ENCODE peak calls at places on chromosome 15, in eight cellular contexts. S is psoas muscle; U is endodermal cell; Q is tibial artery; B is CD4-positive, alpha-beta memory T cell; K is fibroblast of lung; N is lower lobe of right lung; W is K562. P is an unnamed sample.

GRCh38 chr15:28113426-28114113 is 14.5 kb upstream of the OCA2 start:
- DNase-seq in U (peak), S (no peak), Q (no peak), N (no peak), K (no peak), W (no peak), B (no peak), P (no peak)

GRCh38 chr15:100596792-100597191 is 5.2 kb downstream of the LINS1 start:
- DNase-seq in W (peak), S (no peak), U (no peak), Q (no peak), N (peak), K (no peak), B (peak), P (peak)

GRCh38 chr15:101597360-101597928 is 54.7 kb downstream of the TM2D3 start:
- DNase-seq in B (no peak), S (no peak), Q (no peak), N (no peak), K (no peak), W (no peak), U (no peak), P (no peak)

GRCh38 chr15:80581976-80582375 is 113.1 kb upstream of the ABHD17C start:
- DNase-seq in U (peak), B (no peak), Q (no peak), W (no peak), K (no peak), S (no peak), N (no peak), P (no peak)

GRCh38 chr15:83943849-83944404 is 290.0 kb downstream of the ADAMTSL3 start:
- DNase-seq in B (no peak), U (no peak), W (no peak), K (peak), N (no peak), Q (no peak), S (no peak), P (no peak)

GRCh38 chr15:54045397-54045796 is 67.2 kb downstream of the UNC13C start:
- DNase-seq in S (no peak), W (no peak), N (no peak), Q (no peak), K (no peak), B (no peak), U (no peak), P (no peak)

GRCh38 chr15:72319360-72319984 is 485 bp downstream of the CELF6 start:
- DNase-seq in S (peak), B (peak), N (peak), W (no peak), K (peak), U (peak), Q (peak), P (peak)

GRCh38 chr15:82313446-82313845 is 35.8 kb downstream of the GOLGA6L10 start:
- DNase-seq in U (no peak), Q (peak), K (no peak), N (no peak), S (no peak), B (no peak), W (no peak), P (no peak)

GRCh38 chr15:90075420-90076289 is 26.6 kb downstream of the IDH2 start:
- DNase-seq in K (no peak), Q (no peak), U (peak), S (no peak), B (no peak), W (no peak), N (no peak), P (no peak)

GRCh38 chr15:51203797-51204196 is 109.1 kb upstream of the TNFAIP8L3 start:
- DNase-seq in W (no peak), N (no peak), S (no peak), U (no peak), Q (no peak), B (no peak), K (peak), P (no peak)

DNA sequence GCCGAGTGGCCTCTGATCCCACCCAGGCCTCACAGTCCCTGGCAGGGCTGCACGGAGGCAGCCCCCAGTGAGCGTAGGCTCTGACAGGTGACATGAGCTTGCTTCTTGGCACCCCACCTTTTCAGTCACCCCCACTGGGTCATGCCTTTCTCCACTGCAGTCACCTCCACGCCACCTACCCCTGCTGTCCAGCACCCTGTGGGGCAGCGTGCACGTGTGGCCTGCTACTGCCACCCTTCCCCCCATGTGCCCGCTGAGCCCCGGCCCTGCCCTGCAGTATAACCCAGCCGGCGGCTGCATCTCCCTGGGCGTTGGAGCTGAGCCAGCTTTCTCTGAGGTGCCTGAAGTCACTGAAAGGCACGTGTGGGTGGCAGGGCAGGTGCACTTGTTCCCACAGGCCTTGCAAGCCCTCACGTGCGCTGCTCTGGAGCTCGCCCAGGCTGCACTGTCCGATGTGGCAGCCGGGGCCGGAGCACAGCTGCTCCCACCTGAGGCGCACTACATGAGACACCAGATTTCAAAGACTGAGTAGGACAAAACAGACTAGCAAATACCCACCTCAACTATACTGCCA is 65.6 kb downstream of the NIPA2 start:
- DNase-seq in N (no peak), S (no peak), K (no peak), U (no peak), Q (no peak), B (no peak), W (no peak), P (no peak)
- H3K27ac ChIP-seq in N (no peak), S (no peak), K (no peak), U (no peak), Q (no peak), B (no peak), W (no peak), P (no peak)

DNA sequence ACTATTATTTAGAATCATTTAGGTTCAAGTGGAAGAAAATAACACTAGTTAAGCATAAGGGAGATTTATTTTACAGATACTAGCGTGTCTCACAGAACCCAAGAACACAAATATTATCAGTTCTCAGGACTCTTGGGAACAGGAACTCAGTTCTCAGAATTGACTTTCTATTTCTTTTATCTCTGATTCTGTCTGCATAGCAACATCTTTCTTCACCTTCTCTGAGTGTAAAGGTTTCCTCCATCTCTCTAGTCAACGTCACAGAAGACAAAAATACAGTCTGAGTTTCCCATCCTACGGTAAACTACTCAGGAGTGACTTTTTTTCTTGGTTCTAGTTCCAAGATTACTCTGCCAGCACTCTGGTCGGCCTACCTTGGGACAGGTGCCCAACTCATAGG is 220.0 kb downstream of the SV2B start:
- DNase-seq in U (no peak), S (no peak), K (no peak), N (no peak), B (no peak), Q (no peak), W (no peak), P (no peak)
- H3K27ac ChIP-seq in U (no peak), S (no peak), K (no peak), N (no peak), B (peak), Q (no peak), W (no peak), P (no peak)

GRCh38 chr15:94230886-94231727 is at the start of gene MCTP2:
- DNase-seq in U (peak), K (peak), W (no peak), B (peak), Q (peak), S (peak), N (peak), P (peak)

GRCh38 chr15:94229591-94230365 is 1.6 kb upstream of the MCTP2 start:
- DNase-seq in U (no peak), S (no peak), Q (no peak), W (no peak), K (no peak), B (peak), N (no peak), P (peak)

GRCh38 chr15:94232107-94232506 is 746 bp downstream of the MCTP2 start:
- DNase-seq in B (no peak), Q (no peak), N (no peak), K (no peak), W (no peak), U (no peak), S (no peak), P (no peak)

GRCh38 chr15:94230436-94230885 is 900 bp upstream of the MCTP2 start:
- DNase-seq in K (no peak), S (no peak), N (no peak), W (no peak), Q (no peak), U (no peak), B (no peak), P (no peak)

DNA sequence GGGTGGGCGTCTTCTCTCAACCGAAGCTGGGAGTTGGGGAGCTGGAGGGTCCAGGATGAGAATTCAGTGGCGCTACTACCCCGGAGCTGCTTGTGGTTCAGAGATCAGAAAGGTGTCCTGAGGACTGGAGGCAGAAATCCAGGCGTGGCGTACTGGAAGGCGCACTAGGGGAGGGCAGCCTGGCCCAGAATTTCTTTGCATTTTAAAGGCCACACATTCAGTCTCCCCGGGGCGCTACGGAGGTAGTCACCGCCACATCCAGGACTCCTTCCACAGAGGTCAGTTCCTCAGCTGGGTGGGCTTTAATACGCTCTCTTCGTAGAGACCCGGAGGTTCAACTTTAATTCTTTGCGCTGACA is 346 bp downstream of the MCTP2 start:
- DNase-seq in U (no peak), W (no peak), K (no peak), Q (no peak), N (no peak), S (no peak), B (no peak), P (peak)
- H3K27ac ChIP-seq in U (no peak), W (no peak), K (no peak), Q (no peak), N (peak), S (no peak), B (peak), P (no peak)

DNA sequence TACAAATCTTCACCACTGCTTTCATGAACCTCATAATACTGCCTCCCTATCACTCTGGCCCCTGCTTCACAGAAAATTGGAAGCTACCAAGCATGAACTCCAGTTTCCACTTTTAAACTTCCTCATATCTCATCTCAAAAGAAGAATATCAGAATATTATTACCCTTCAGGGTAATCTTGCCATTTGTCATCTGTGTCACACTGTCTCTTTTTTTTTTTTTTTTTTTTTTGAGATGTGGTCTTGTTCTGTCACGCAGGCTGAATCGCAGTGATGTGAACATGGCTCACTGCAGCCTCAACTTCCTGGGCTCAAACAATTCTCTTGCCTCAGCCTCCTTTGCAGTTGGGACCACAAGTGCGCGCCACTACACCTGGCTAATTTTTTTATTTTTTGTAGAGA is 80.4 kb upstream of the TCF12 start:
- DNase-seq in S (no peak), N (no peak), B (no peak), Q (no peak), K (no peak), U (no peak), W (no peak), P (no peak)
- H3K27ac ChIP-seq in S (no peak), N (no peak), B (no peak), Q (no peak), K (no peak), U (no peak), W (no peak), P (no peak)

P was measured in CD8-positive, alpha-beta memory T cell.